ENCODE peak calls at places on chromosome 6, in six cellular contexts. One of them, this sample, is unnamed.

GRCh38 chr6:117491916-117492315 is 9.4 kb downstream of the DCBLD1 start:
- DNase-seq in A549: no peak
- DNase-seq in heart left ventricle: no peak
- DNase-seq in GM19239: no peak
- DNase-seq in CD8-positive, alpha-beta memory T cell: no peak
- DNase-seq in NCI-H2171 treated with DMSO at 0.1 percent for 48 hours: no peak
- DNase-seq in this sample: no peak

GRCh38 chr6:144519429-144519828 is 234.3 kb downstream of the UTRN start:
- DNase-seq in CD8-positive, alpha-beta memory T cell: no peak
- DNase-seq in GM19239: no peak
- DNase-seq in A549: no peak
- DNase-seq in NCI-H2171 treated with DMSO at 0.1 percent for 48 hours: no peak
- DNase-seq in heart left ventricle: no peak
- DNase-seq in this sample: no peak

GRCh38 chr6:22557007-22557406 is 12.4 kb upstream of the HDGFL1 start:
- DNase-seq in CD8-positive, alpha-beta memory T cell: no peak
- DNase-seq in GM19239: no peak
- DNase-seq in A549: no peak
- DNase-seq in heart left ventricle: no peak
- DNase-seq in NCI-H2171 treated with DMSO at 0.1 percent for 48 hours: no peak
- DNase-seq in this sample: no peak

GRCh38 chr6:106165885-106166485 is 79.8 kb downstream of the PRDM1 start:
- DNase-seq in NCI-H2171 treated with DMSO at 0.1 percent for 48 hours: peak; percentile 32
- DNase-seq in CD8-positive, alpha-beta memory T cell: no peak
- DNase-seq in heart left ventricle: no peak
- DNase-seq in A549: no peak
- DNase-seq in GM19239: no peak
- DNase-seq in this sample: no peak

GRCh38 chr6:42250509-42250908 is 32.8 kb upstream of the MRPS10 start:
- DNase-seq in NCI-H2171 treated with DMSO at 0.1 percent for 48 hours: peak; percentile 9
- DNase-seq in GM19239: no peak
- DNase-seq in heart left ventricle: no peak
- DNase-seq in CD8-positive, alpha-beta memory T cell: no peak
- DNase-seq in A549: no peak
- DNase-seq in this sample: no peak

GRCh38 chr6:41652876-41653641 is 14.8 kb downstream of the MDFI start:
- DNase-seq in A549: no peak
- DNase-seq in NCI-H2171 treated with DMSO at 0.1 percent for 48 hours: no peak
- DNase-seq in heart left ventricle: no peak
- DNase-seq in CD8-positive, alpha-beta memory T cell: no peak
- DNase-seq in GM19239: no peak
- DNase-seq in this sample: no peak

GRCh38 chr6:122696079-122696478 is 83.4 kb upstream of the FABP7 start:
- DNase-seq in NCI-H2171 treated with DMSO at 0.1 percent for 48 hours: no peak
- DNase-seq in GM19239: no peak
- DNase-seq in A549: no peak
- DNase-seq in heart left ventricle: no peak
- DNase-seq in CD8-positive, alpha-beta memory T cell: no peak
- DNase-seq in this sample: no peak

GRCh38 chr6:13614126-13614925 is 809 bp upstream of the NOL7 start:
- DNase-seq in GM19239: no peak
- DNase-seq in heart left ventricle: no peak
- DNase-seq in CD8-positive, alpha-beta memory T cell: peak; percentile 10
- DNase-seq in A549: no peak
- DNase-seq in NCI-H2171 treated with DMSO at 0.1 percent for 48 hours: peak; percentile 76
- DNase-seq in this sample: peak; percentile 20

GRCh38 chr6:52574709-52575489 is 2.0 kb downstream of the TRAM2 start:
- DNase-seq in GM19239: peak; percentile 58
- DNase-seq in NCI-H2171 treated with DMSO at 0.1 percent for 48 hours: no peak
- DNase-seq in heart left ventricle: peak; percentile 65
- DNase-seq in CD8-positive, alpha-beta memory T cell: peak; percentile 42
- DNase-seq in A549: no peak
- DNase-seq in this sample: no peak

GRCh38 chr6:78910611-78911134 is 43.3 kb downstream of the IRAK1BP1 start:
- DNase-seq in CD8-positive, alpha-beta memory T cell: no peak
- DNase-seq in A549: no peak
- DNase-seq in heart left ventricle: peak; percentile 54
- DNase-seq in NCI-H2171 treated with DMSO at 0.1 percent for 48 hours: no peak
- DNase-seq in GM19239: peak; percentile 5
- DNase-seq in this sample: no peak

GRCh38 chr6:166104107-166104506 is 63.5 kb downstream of the TBXT start:
- DNase-seq in CD8-positive, alpha-beta memory T cell: no peak
- DNase-seq in A549: no peak
- DNase-seq in GM19239: no peak
- DNase-seq in NCI-H2171 treated with DMSO at 0.1 percent for 48 hours: no peak
- DNase-seq in heart left ventricle: no peak
- DNase-seq in this sample: no peak